ENCODE peak calls at places on chromosome 10, in nine cellular contexts. V, A, P, J, M, I, N, Z and C are unnamed samples.
A peak's percentile ranks its signal among the peaks of the same experiment; 100 is the strongest.

GRCh38 chr10:97869091-97870042 is 19.7 kb downstream of the GOLGA7B start:
- DNase-seq in N (peak; percentile 89), I (peak; percentile 74), J (peak; percentile 32), M (peak; percentile 80), Z (peak; percentile 85), P (peak; percentile 84), A (peak; percentile 90), V (peak; percentile 85), C (no peak)

GRCh38 chr10:11255796-11256444 is 238.2 kb downstream of the CELF2 start:
- DNase-seq in M (no peak), I (no peak), N (no peak), V (peak; percentile 36), J (no peak), P (no peak), Z (peak; percentile 69), A (no peak), C (no peak)

GRCh38 chr10:60967854-60968484 is 24.0 kb upstream of the RHOBTB1 start:
- DNase-seq in Z (no peak), J (no peak), M (no peak), A (no peak), P (no peak), N (no peak), V (no peak), I (no peak), C (no peak)

GRCh38 chr10:113356794-113357687 is 195.8 kb upstream of the HABP2 start:
- DNase-seq in V (no peak), A (no peak), M (no peak), J (no peak), Z (no peak), I (no peak), P (no peak), N (no peak), C (no peak)

GRCh38 chr10:78212134-78212785 is 178.6 kb downstream of the RPS24 start:
- DNase-seq in M (no peak), I (no peak), A (no peak), Z (no peak), V (no peak), J (no peak), P (no peak), N (peak; percentile 34), C (no peak)

GRCh38 chr10:96285331-96285752 is 14.0 kb upstream of the BLNK start:
- DNase-seq in N (no peak), J (no peak), P (no peak), M (peak; percentile 65), I (peak; percentile 76), V (no peak), Z (peak; percentile 78), A (peak; percentile 71), C (no peak)

GRCh38 chr10:3563298-3563697 is 221.7 kb downstream of the KLF6 start:
- DNase-seq in N (no peak), V (no peak), J (no peak), A (no peak), I (no peak), P (no peak), Z (no peak), M (no peak), C (no peak)

GRCh38 chr10:70357447-70358035 is 24.9 kb downstream of the LRRC20 start:
- DNase-seq in I (no peak), J (no peak), Z (no peak), N (no peak), M (no peak), V (no peak), P (no peak), A (peak; percentile 9), C (no peak)

GRCh38 chr10:29585488-29585976 is 49.2 kb downstream of the SVIL start:
- DNase-seq in P (no peak), I (no peak), M (no peak), A (no peak), V (no peak), Z (no peak), J (peak; percentile 30), N (no peak), C (no peak)

GRCh38 chr10:82310839-82311238 is 435.8 kb downstream of the NRG3 start:
- DNase-seq in M (no peak), V (no peak), A (no peak), I (no peak), P (no peak), J (no peak), Z (no peak), N (no peak), C (no peak)

GRCh38 chr10:92690211-92691041 is 671 bp downstream of the HHEX start:
- DNase-seq in A (peak; percentile 86), V (no peak), M (peak; percentile 80), Z (no peak), N (peak; percentile 60), J (peak; percentile 29), P (peak; percentile 21), I (peak; percentile 51), C (no peak)

GRCh38 chr10:71216751-71217265 is 4.4 kb downstream of the UNC5B start:
- DNase-seq in P (no peak), M (no peak), V (no peak), Z (no peak), A (no peak), N (no peak), J (no peak), I (no peak), C (no peak)

DNA sequence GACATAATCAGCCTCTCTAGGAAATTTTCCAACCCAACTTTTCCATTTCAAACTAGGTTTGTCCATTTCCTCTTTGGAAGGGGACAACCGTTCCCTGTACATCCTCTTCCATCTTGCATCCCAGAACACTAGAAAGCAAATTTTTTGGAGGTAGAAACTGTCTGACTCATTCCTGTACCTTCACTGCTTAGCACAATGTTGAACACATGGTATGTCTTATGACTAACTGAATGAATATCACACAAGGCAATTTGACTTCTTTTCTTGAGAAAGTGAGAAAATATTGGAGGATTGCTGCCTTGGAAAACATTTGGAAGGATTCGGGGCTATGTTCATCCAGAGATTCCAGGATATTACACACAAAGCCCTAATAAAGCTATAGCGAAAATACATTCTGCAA is 289.1 kb downstream of the FGFR2 start:
- DNase-seq in V (no peak), A (no peak), J (no peak), M (no peak), P (no peak), N (no peak), I (no peak), Z (no peak), C (no peak)
- H3K4me1 ChIP-seq in V (peaks cover 7% of the 10 kb centered on the region), A (no peaks in the 10 kb centered on the region), J (peaks cover 6% of the 10 kb centered on the region), M (peaks cover 2% of the 10 kb centered on the region), P (peaks cover 5% of the 10 kb centered on the region), N (peaks cover 11% of the 10 kb centered on the region), I (no peaks in the 10 kb centered on the region), Z (no peaks in the 10 kb centered on the region), C (peaks cover 64% of the 10 kb centered on the region)

DNA sequence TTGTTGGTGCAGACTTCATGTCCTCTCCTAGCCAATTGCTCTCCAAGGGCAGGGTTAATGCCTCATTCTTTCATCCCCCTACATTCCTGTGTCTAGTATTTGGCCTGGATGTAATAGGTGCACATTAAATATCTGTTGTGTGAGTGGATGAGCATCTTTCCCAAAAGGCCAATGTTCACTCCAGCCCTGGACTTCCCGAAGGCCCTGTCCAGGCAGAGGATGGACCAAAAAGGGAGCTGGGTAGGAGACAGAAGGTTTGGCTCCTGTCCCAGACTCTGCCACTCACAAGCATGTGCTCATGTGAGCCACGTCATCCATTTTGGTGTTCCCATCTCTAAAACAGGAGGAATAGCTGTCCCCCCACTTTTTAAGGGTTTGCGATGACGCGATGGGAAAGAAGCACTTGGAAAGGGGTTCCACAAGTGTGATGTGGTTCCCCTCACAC is 47.4 kb downstream of the RGS10 start:
- DNase-seq in J (no peak), N (no peak), M (no peak), P (no peak), A (no peak), I (no peak), V (no peak), Z (no peak), C (no peak)
- H3K4me1 ChIP-seq in J (peaks cover 4% of the 10 kb centered on the region), N (peaks cover 11% of the 10 kb centered on the region), M (peaks cover 9% of the 10 kb centered on the region), P (no peaks in the 10 kb centered on the region), A (no peaks in the 10 kb centered on the region), I (no peaks in the 10 kb centered on the region), V (peaks cover under 1% of the 10 kb centered on the region), Z (peaks cover 5% of the 10 kb centered on the region), C (no peaks in the 10 kb centered on the region)

DNA sequence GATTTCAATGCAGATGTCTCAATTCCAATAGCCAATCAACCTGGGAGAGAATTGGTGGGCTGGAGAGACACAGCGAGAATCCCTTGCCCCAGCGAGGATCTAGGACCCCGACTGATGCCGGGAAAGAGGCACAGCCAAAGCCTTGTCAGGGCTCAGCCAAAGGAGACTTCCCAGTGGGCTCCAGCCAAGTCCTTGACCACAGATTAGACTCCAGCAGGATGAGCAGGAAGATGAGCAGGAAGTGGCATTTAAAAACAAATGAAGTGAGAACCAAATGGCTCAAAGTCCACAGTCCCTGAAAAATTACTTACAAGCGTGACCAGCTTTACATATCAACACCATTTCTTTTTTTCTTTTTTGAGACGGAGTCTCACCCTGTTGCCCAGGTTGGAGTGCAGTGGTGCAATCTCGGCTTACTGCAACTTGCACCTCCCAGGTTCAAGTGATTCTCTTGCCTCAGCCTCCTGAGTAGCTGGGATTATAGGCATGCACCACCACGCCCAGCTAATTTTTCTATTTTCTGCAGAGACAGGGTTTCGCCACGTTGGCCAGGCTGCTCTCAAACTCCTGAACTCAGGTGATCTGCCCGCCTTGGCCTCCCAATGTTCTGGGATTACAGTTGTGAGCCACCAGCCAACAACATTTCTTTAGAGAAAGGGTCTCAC is 40.2 kb downstream of the CTBP2 start:
- DNase-seq in A (no peak), P (no peak), J (no peak), N (no peak), Z (no peak), I (no peak), V (no peak), M (no peak), C (no peak)
- H3K4me1 ChIP-seq in A (peaks cover 53% of the 10 kb centered on the region), P (peaks cover 63% of the 10 kb centered on the region), J (peaks cover 12% of the 10 kb centered on the region), N (peaks cover 42% of the 10 kb centered on the region), Z (no peaks in the 10 kb centered on the region), I (peaks cover 26% of the 10 kb centered on the region), V (peaks cover 93% of the 10 kb centered on the region), M (peaks cover 39% of the 10 kb centered on the region), C (peaks cover 46% of the 10 kb centered on the region)

GRCh38 chr10:74862625-74863024 is 36.2 kb downstream of the KAT6B start:
- DNase-seq in A (no peak), N (no peak), V (no peak), J (no peak), Z (no peak), M (no peak), I (no peak), P (no peak), C (no peak)

GRCh38 chr10:74857586-74857985 is 31.2 kb downstream of the KAT6B start:
- DNase-seq in A (no peak), N (no peak), Z (no peak), I (no peak), M (no peak), P (no peak), V (no peak), J (no peak), C (no peak)

GRCh38 chr10:74868392-74868791 is 42.0 kb downstream of the KAT6B start:
- DNase-seq in Z (no peak), I (no peak), V (no peak), M (no peak), P (no peak), N (no peak), J (no peak), A (no peak), C (no peak)

GRCh38 chr10:74859546-74859945 is 33.1 kb downstream of the KAT6B start:
- DNase-seq in V (no peak), Z (no peak), P (no peak), M (no peak), I (no peak), N (no peak), A (no peak), J (no peak), C (no peak)

DNA sequence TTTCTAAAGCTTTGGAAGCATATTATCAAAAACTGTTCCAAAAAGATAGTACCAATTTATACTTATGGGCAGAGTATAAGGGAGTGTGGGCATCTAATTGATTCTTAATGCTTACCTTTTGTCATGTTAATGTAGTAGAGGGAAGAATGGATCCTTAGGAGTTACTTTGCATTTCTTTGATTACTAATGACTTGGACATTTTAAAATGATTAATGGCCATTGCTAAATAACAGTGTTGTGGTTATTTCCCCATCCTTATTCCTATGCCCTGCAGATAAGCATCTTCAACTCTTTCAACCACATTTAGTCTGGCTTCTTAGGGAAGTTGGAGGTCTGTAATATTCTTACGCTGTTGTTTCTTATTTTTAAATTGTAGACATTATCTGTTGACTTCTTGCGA is 37.1 kb downstream of the KAT6B start:
- DNase-seq in N (no peak), V (no peak), M (no peak), P (no peak), Z (no peak), I (no peak), A (no peak), J (no peak), C (no peak)
- H3K4me1 ChIP-seq in N (no peaks in the 10 kb centered on the region), V (peaks cover 27% of the 10 kb centered on the region), M (no peaks in the 10 kb centered on the region), P (no peaks in the 10 kb centered on the region), Z (no peaks in the 10 kb centered on the region), I (no peaks in the 10 kb centered on the region), A (no peaks in the 10 kb centered on the region), J (peaks cover 10% of the 10 kb centered on the region), C (no peaks in the 10 kb centered on the region)